ENCODE peak calls at places on chromosomes 16 and 17, in six cellular contexts. O, W, M, N, J and D are unnamed samples.

GRCh38 chr17:38898812-38899348 is 26.5 kb upstream of the LASP1NB start:
- DNase-seq in M (no peak), N (peak; percentile 93), J (no peak), O (no peak), W (no peak), D (no peak)

GRCh38 chr17:76834889-76835288 is 33.3 kb upstream of the MGAT5B start:
- DNase-seq in N (no peak), O (peak; percentile 16), M (no peak), J (no peak), W (no peak), D (no peak)

GRCh38 chr16:72805486-72805885 is 242.4 kb downstream of the ZFHX3 start:
- DNase-seq in J (no peak), N (no peak), W (no peak), M (no peak), O (no peak), D (no peak)

GRCh38 chr16:17831330-17831729 is 360.6 kb upstream of the XYLT1 start:
- DNase-seq in O (no peak), W (no peak), J (peak; percentile 23), M (no peak), N (no peak), D (peak; percentile 26)

GRCh38 chr17:17693253-17693954 is 12.1 kb downstream of the RAI1 start:
- DNase-seq in O (peak; percentile 78), N (no peak), M (no peak), W (no peak), J (peak; percentile 42), D (peak; percentile 85)

GRCh38 chr17:8803531-8804416 is 4.6 kb upstream of the MFSD6L start:
- DNase-seq in M (no peak), N (peak; percentile 8), O (no peak), J (peak; percentile 43), W (no peak), D (no peak)

GRCh38 chr17:38658741-38659345 is 15.9 kb downstream of the EPOP start:
- DNase-seq in M (no peak), O (peak; percentile 19), N (no peak), W (no peak), J (peak; percentile 8), D (no peak)

GRCh38 chr17:9240659-9241370 is 219.5 kb downstream of the NTN1 start:
- DNase-seq in N (no peak), M (no peak), J (peak; percentile 65), O (no peak), W (peak; percentile 59), D (peak; percentile 62)

GRCh38 chr16:86844691-86845090 is 266.3 kb downstream of the FOXL1 start:
- DNase-seq in J (no peak), O (no peak), N (no peak), W (no peak), M (no peak), D (no peak)

GRCh38 chr16:14139872-14140271 is 68.8 kb downstream of the MRTFB start:
- DNase-seq in O (no peak), W (no peak), J (no peak), N (no peak), M (no peak), D (no peak)

GRCh38 chr17:9233761-9234160 is 212.5 kb downstream of the NTN1 start:
- DNase-seq in O (no peak), W (no peak), M (no peak), N (no peak), J (no peak), D (no peak)

GRCh38 chr17:38415250-38416194 is 12.7 kb upstream of the ARHGAP23 start:
- DNase-seq in O (peak; percentile 95), W (peak; percentile 73), N (no peak), M (no peak), J (peak; percentile 69), D (peak; percentile 61)

GRCh38 chr17:74282587-74283370 is 8.7 kb downstream of the DNAI2 start:
- DNase-seq in O (no peak), M (no peak), N (peak; percentile 90), J (no peak), W (no peak), D (no peak)

GRCh38 chr16:26442333-26442732 is 624.4 kb upstream of the C16orf82 start:
- DNase-seq in J (no peak), N (no peak), M (no peak), W (no peak), O (no peak), D (no peak)

GRCh38 chr16:67811899-67812298 is 5.2 kb downstream of the TSNAXIP1 start:
- DNase-seq in J (no peak), W (no peak), O (no peak), M (no peak), N (no peak), D (no peak)

GRCh38 chr16:4346205-4346781 is 4.8 kb downstream of the PAM16 start:
- DNase-seq in W (no peak), J (no peak), M (no peak), N (no peak), O (peak; percentile 14), D (no peak)